ENCODE peak calls at places on chromosomes 4 and X, in four cellular contexts. One of them, this sample, is unnamed.

GRCh38 chrX:150450519-150451177 is 87.5 kb downstream of the MAMLD1 start:
- DNase-seq in SK-N-SH: no peak
- DNase-seq in HCT116: no peak
- DNase-seq in HepG2: no peak
- DNase-seq in this sample: no peak

GRCh38 chr4:87832669-87833068 is at the start of gene MEPE:
- DNase-seq in HCT116: no peak
- DNase-seq in HepG2: no peak
- DNase-seq in SK-N-SH: no peak
- DNase-seq in this sample: no peak

GRCh38 chr4:67779631-67780030 is 25.4 kb upstream of the GNRHR start:
- DNase-seq in SK-N-SH: no peak
- DNase-seq in HepG2: no peak
- DNase-seq in HCT116: no peak
- DNase-seq in this sample: no peak

GRCh38 chr4:137156054-137156453 is 376.2 kb downstream of the PCDH18 start:
- DNase-seq in HCT116: no peak
- DNase-seq in SK-N-SH: no peak
- DNase-seq in HepG2: no peak
- DNase-seq in this sample: no peak

GRCh38 chr4:10036926-10037325 is 15.6 kb upstream of the SLC2A9 start:
- DNase-seq in HCT116: no peak
- DNase-seq in SK-N-SH: no peak
- DNase-seq in HepG2: no peak
- DNase-seq in this sample: no peak

GRCh38 chrX:16310326-16310725 is 143.0 kb downstream of the MAGEB17 start:
- DNase-seq in HepG2: no peak
- DNase-seq in HCT116: no peak
- DNase-seq in SK-N-SH: no peak
- DNase-seq in this sample: no peak

GRCh38 chrX:22163306-22163705 is 109.4 kb upstream of the CBLL2 start:
- DNase-seq in HCT116: no peak
- DNase-seq in SK-N-SH: no peak
- DNase-seq in HepG2: no peak
- DNase-seq in this sample: no peak

GRCh38 chrX:121161501-121161933 is 114.1 kb downstream of the GLUD2 start:
- DNase-seq in SK-N-SH: no peak
- DNase-seq in HCT116: no peak
- DNase-seq in HepG2: no peak
- DNase-seq in this sample: peak; percentile 0

GRCh38 chrX:18422886-18423285 is 2.5 kb upstream of the CDKL5 start:
- DNase-seq in HCT116: no peak
- DNase-seq in HepG2: no peak
- DNase-seq in SK-N-SH: no peak
- DNase-seq in this sample: no peak

GRCh38 chr4:13492752-13493151 is 8.6 kb upstream of the RAB28 start:
- DNase-seq in HepG2: no peak
- DNase-seq in SK-N-SH: no peak
- DNase-seq in HCT116: no peak
- DNase-seq in this sample: no peak

GRCh38 chrX:135421932-135422809 is at the start of gene SMIM10L2A:
- DNase-seq in HCT116: no peak
- DNase-seq in SK-N-SH: peak; percentile 48
- DNase-seq in HepG2: no peak
- DNase-seq in this sample: no peak

GRCh38 chr4:47577779-47578553 is 92.9 kb downstream of the ATP10D start:
- DNase-seq in HepG2: no peak
- DNase-seq in HCT116: no peak
- DNase-seq in SK-N-SH: no peak
- DNase-seq in this sample: no peak

GRCh38 chrX:22690116-22690515 is 309.6 kb upstream of the DDX53 start:
- DNase-seq in HepG2: no peak
- DNase-seq in HCT116: no peak
- DNase-seq in SK-N-SH: peak; percentile 21
- DNase-seq in this sample: no peak

GRCh38 chr4:40471923-40472322 is 136.8 kb downstream of the CHRNA9 start:
- DNase-seq in HepG2: no peak
- DNase-seq in HCT116: no peak
- DNase-seq in SK-N-SH: no peak
- DNase-seq in this sample: no peak

GRCh38 chrX:136250191-136251041 is 784 bp downstream of the MAP7D3 start:
- DNase-seq in SK-N-SH: no peak
- DNase-seq in HepG2: no peak
- DNase-seq in HCT116: no peak
- DNase-seq in this sample: peak; percentile 33

GRCh38 chrX:41275661-41276609 is 58.0 kb upstream of the DDX3X start:
- DNase-seq in HepG2: peak; percentile 21
- DNase-seq in HCT116: no peak
- DNase-seq in SK-N-SH: peak; percentile 93
- DNase-seq in this sample: peak; percentile 63

GRCh38 chr4:66169341-66169740 is 499.1 kb upstream of the EPHA5 start:
- DNase-seq in HCT116: no peak
- DNase-seq in HepG2: peak; percentile 11
- DNase-seq in SK-N-SH: peak; percentile 1
- DNase-seq in this sample: peak; percentile 74

GRCh38 chr4:8019396-8020365 is 80.0 kb upstream of the AFAP1 start:
- DNase-seq in HepG2: no peak
- DNase-seq in SK-N-SH: peak; percentile 64
- DNase-seq in HCT116: no peak
- DNase-seq in this sample: no peak

GRCh38 chrX:356385-357034 is 30.2 kb downstream of the PPP2R3B start:
- DNase-seq in SK-N-SH: no peak
- DNase-seq in HepG2: no peak
- DNase-seq in HCT116: no peak
- DNase-seq in this sample: no peak

GRCh38 chr4:8157496-8157895 is 1.1 kb downstream of the ABLIM2 start:
- DNase-seq in HCT116: no peak
- DNase-seq in SK-N-SH: no peak
- DNase-seq in HepG2: no peak
- DNase-seq in this sample: peak; percentile 44

GRCh38 chr4:64935469-64936001 is 526.3 kb upstream of the TECRL start:
- DNase-seq in HCT116: no peak
- DNase-seq in SK-N-SH: no peak
- DNase-seq in HepG2: no peak
- DNase-seq in this sample: peak; percentile 1

GRCh38 chr4:48891028-48891619 is 15.4 kb downstream of the OCIAD2 start:
- DNase-seq in HCT116: no peak
- DNase-seq in HepG2: no peak
- DNase-seq in SK-N-SH: no peak
- DNase-seq in this sample: no peak

GRCh38 chrX:103157511-103158316 is 57.2 kb upstream of the BEX4 start:
- DNase-seq in HCT116: no peak
- DNase-seq in SK-N-SH: peak; percentile 46
- DNase-seq in HepG2: peak; percentile 6
- DNase-seq in this sample: peak; percentile 38

GRCh38 chr4:142248946-142249345 is 597.2 kb downstream of the INPP4B start:
- DNase-seq in HepG2: no peak
- DNase-seq in HCT116: no peak
- DNase-seq in SK-N-SH: no peak
- DNase-seq in this sample: no peak

GRCh38 chr4:176222149-176222548 is 26.8 kb upstream of the SPATA4 start:
- DNase-seq in HepG2: no peak
- DNase-seq in HCT116: no peak
- DNase-seq in SK-N-SH: no peak
- DNase-seq in this sample: no peak

GRCh38 chr4:36010531-36010930 is 233.8 kb downstream of the ARAP2 start:
- DNase-seq in HCT116: no peak
- DNase-seq in SK-N-SH: no peak
- DNase-seq in HepG2: no peak
- DNase-seq in this sample: no peak

GRCh38 chr4:186132577-186133277 is 28.2 kb downstream of the FAM149A start:
- DNase-seq in HCT116: peak; percentile 24
- DNase-seq in SK-N-SH: no peak
- DNase-seq in HepG2: no peak
- DNase-seq in this sample: peak; percentile 83

GRCh38 chrX:129825746-129826505 is 17.8 kb downstream of the ZDHHC9 start:
- DNase-seq in SK-N-SH: no peak
- DNase-seq in HepG2: peak; percentile 59
- DNase-seq in HCT116: no peak
- DNase-seq in this sample: no peak

GRCh38 chrX:44245730-44246129 is 97.7 kb downstream of the EFHC2 start:
- DNase-seq in HepG2: no peak
- DNase-seq in SK-N-SH: no peak
- DNase-seq in HCT116: no peak
- DNase-seq in this sample: no peak

DNA sequence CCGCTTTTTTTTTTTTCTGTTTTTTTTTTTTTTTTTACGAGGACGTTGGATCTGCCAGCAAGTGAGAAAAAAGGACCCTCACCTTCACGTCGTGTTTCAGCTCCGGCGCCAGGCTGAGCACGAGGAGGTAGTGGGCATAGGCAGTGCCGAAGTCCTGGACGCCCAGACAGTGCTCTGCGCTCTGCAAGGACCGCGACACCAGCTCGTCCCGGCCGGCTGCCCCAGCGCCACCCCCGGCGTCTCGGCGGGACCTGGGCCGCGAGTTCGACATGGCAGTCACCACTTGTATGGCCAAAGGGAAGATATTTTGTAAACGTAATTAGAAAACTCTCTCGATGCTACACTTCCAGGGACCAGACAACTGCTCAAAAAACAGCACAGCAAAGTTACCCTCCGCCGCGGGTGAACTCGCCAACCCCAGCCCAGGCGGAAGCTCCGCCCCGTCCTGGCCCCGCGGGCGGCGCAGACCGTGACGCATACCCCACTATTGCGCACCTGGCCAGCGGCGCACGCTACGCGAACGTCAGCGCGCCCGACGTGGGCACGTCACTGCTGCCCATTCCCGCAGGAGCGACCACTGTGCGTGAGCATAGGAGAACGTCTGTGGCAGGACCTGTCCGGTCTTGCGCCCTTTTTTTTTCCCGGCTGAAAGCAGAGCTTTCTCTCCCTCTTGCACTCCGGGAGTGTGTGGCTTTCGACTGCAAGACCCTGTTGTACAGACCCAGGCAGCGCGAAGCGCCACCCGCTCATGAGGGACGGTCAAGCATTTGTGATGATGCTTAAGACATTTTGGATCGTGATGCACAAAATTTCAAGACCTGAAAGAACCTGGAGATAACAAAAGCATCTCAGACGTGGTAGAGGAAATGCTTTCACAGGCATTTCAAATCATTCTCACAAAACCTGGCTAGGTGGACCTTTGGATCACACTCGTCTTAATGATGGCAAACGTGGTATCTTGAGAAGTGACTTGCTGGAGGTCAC is at the start of gene PRMT9:
- DNase-seq in HCT116: peak; percentile 77
- DNase-seq in SK-N-SH: peak; percentile 97
- DNase-seq in HepG2: peak; percentile 81
- DNase-seq in this sample: peak; percentile 86
- TF ChIP-seq REST in HCT116: no peak
- TF ChIP-seq REST in SK-N-SH: peak; percentile 46
- TF ChIP-seq REST in HepG2: no peak
- TF ChIP-seq REST in this sample: no peak

DNA sequence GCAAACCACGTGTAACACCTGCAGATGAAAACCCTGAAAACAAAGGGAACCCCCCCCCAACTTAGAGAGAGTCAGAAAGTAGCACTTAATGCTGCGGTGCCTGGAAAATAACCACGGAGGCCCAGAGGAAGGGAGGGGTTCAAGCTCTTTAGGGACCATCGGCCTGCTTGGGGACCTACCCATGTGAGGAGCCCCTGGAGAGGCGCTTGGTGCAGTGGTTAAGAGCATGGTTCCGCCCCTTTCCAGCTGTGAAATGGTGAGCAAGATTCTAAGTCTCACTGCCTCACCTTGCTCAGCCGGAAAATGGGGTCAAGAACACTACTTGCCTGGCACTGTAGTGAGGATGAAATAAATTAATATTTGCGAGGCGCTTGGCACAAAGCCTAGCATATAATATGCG is 13.8 kb downstream of the SLC25A5 start:
- DNase-seq in SK-N-SH: no peak
- DNase-seq in HepG2: no peak
- DNase-seq in HCT116: no peak
- DNase-seq in this sample: no peak
- H3K79me2 ChIP-seq in SK-N-SH: no peaks in the 10 kb centered on the region
- H3K79me2 ChIP-seq in HepG2: no peaks in the 10 kb centered on the region
- H3K79me2 ChIP-seq in HCT116: no peaks in the 10 kb centered on the region
- H3K79me2 ChIP-seq in this sample: no peaks in the 10 kb centered on the region

DNA sequence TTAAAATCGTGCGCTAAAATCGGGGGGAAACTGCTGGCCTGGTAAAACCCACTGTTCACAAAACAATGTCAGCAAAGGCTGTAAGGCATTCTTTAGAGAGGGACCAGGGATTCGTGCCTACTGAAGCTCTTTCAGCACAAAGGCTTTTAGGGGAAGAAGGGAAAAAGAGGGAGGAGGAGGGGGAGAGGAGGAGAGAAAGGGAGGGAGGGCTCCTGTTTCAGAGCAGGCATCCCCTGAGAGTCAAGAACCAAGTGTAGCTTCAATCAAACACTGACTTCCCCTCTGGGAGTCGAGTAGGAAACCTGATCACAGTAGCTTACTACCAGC is 9.5 kb downstream of the BCOR start:
- DNase-seq in SK-N-SH: no peak
- DNase-seq in HepG2: no peak
- DNase-seq in HCT116: no peak
- DNase-seq in this sample: peak; percentile 69
- H3K4me1 ChIP-seq in SK-N-SH: peaks cover 76% of the 10 kb centered on the region
- H3K4me1 ChIP-seq in HepG2: peaks cover 86% of the 10 kb centered on the region
- H3K4me1 ChIP-seq in HCT116: peaks cover 67% of the 10 kb centered on the region
- H3K4me1 ChIP-seq in this sample: peaks cover 47% of the 10 kb centered on the region

DNA sequence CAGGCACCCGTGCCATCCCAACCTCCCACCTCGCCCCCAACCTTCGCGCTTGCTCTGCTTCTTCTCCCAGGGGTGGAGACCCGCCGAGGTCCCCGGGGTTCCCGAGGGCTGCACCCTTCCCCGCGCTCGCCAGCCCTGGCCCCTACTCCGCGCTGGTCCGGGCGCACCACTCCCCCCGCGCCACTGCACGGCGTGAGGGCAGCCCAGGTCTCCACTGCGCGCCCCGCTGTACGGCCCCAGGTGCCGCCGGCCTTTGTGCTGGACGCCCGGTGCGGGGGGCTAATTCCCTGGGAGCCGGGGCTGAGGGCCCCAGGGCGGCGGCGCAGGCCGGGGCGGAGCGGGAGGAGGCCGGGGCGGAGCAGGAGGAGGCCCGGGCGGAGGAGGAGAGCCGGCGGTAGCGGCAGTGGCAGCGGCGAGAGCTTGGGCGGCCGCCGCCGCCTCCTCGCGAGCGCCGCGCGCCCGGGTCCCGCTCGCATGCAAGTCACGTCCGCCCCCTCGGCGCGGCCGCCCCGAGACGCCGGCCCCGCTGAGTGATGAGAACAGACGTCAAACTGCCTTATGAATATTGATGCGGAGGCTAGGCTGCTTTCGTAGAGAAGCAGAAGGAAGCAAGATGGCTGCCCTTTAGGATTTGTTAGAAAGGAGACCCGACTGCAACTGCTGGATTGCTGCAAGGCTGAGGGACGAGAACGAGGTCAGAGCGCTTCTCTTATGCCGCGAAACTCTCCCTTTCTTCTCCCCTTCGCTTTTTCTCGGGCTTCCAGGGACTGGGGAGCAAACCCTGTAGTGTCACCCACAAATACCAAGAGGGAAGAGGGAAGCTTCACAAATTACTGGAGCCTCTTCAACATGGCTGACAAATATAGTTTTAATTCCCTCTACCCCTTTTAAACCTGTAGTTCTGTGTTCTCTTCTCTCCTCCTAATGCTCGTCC is at the start of gene TET2:
- DNase-seq in SK-N-SH: peak; percentile 87
- DNase-seq in HepG2: peak; percentile 61
- DNase-seq in HCT116: peak; percentile 68
- DNase-seq in this sample: peak; percentile 70
- TF ChIP-seq REST in SK-N-SH: peak; percentile 3
- TF ChIP-seq REST in HepG2: no peak
- TF ChIP-seq REST in HCT116: no peak
- TF ChIP-seq REST in this sample: no peak

GRCh38 chr4:167930171-167930570 is 162.2 kb upstream of the ANXA10 start:
- DNase-seq in SK-N-SH: no peak
- DNase-seq in HCT116: no peak
- DNase-seq in HepG2: no peak
- DNase-seq in this sample: peak; percentile 59
- H3K79me2 ChIP-seq in SK-N-SH: no peaks in the 10 kb centered on the region
- H3K79me2 ChIP-seq in HCT116: no peaks in the 10 kb centered on the region
- H3K79me2 ChIP-seq in HepG2: no peaks in the 10 kb centered on the region
- H3K79me2 ChIP-seq in this sample: no peaks in the 10 kb centered on the region